ENCODE peak calls at places on chromosomes 6 and 20, in four cellular contexts. G is HCT116, E is HepG2, K is K562. F is an unnamed sample.

GRCh38 chr20:17775600-17775999 is 75.8 kb downstream of the BANF2 start:
- DNase-seq in G (no peak), E (no peak), K (no peak), F (no peak)

GRCh38 chr6:147974376-147974775 is 368.3 kb upstream of the SASH1 start:
- DNase-seq in G (no peak), E (peak; percentile 18), K (no peak), F (peak; percentile 15)

GRCh38 chr20:22453244-22454080 is 130.9 kb downstream of the FOXA2 start:
- DNase-seq in G (peak; percentile 32), E (peak; percentile 70), K (peak; percentile 17), F (no peak)

GRCh38 chr6:4553387-4553786 is 222.8 kb upstream of the CDYL start:
- DNase-seq in G (no peak), E (no peak), K (no peak), F (no peak)

GRCh38 chr6:14129572-14129971 is 12.0 kb downstream of the CD83 start:
- DNase-seq in G (peak; percentile 34), E (peak; percentile 70), K (peak; percentile 64), F (no peak)

GRCh38 chr20:24445510-24446170 is 23.8 kb upstream of the SYNDIG1 start:
- DNase-seq in G (no peak), E (no peak), K (no peak), F (no peak)

GRCh38 chr20:12965212-12965879 is 43.4 kb upstream of the SPTLC3 start:
- DNase-seq in G (no peak), E (no peak), K (no peak), F (no peak)

GRCh38 chr6:149942461-149942829 is 631 bp downstream of the ULBP2 start:
- DNase-seq in G (no peak), E (no peak), K (no peak), F (no peak)

GRCh38 chr6:13922750-13923149 is 2.0 kb upstream of the RNF182 start:
- DNase-seq in G (no peak), E (no peak), K (no peak), F (no peak)

GRCh38 chr20:53298900-53299299 is 294.7 kb downstream of the ZNF217 start:
- DNase-seq in G (no peak), E (no peak), K (no peak), F (no peak)

GRCh38 chr6:108492131-108492766 is 68.5 kb upstream of the FOXO3 start:
- DNase-seq in G (peak; percentile 36), E (peak; percentile 25), K (no peak), F (peak; percentile 61)

GRCh38 chr20:45685896-45686295 is 15.9 kb upstream of the WFDC11 start:
- DNase-seq in G (no peak), E (no peak), K (peak; percentile 7), F (no peak)

GRCh38 chr6:686528-686927 is 6.4 kb downstream of the EXOC2 start:
- DNase-seq in G (no peak), E (peak; percentile 42), K (peak; percentile 28), F (no peak)

GRCh38 chr6:689223-689622 is 3.7 kb downstream of the EXOC2 start:
- DNase-seq in G (no peak), E (no peak), K (no peak), F (no peak)

GRCh38 chr6:683742-684440 is 9.0 kb downstream of the EXOC2 start:
- DNase-seq in G (no peak), E (no peak), K (peak; percentile 74), F (no peak)

GRCh38 chr6:680666-681374 is 12.1 kb downstream of the EXOC2 start:
- DNase-seq in G (no peak), E (no peak), K (no peak), F (no peak)

GRCh38 chr6:684831-685636 is 7.9 kb downstream of the EXOC2 start:
- DNase-seq in G (no peak), E (no peak), K (no peak), F (no peak)
- H3K27ac ChIP-seq in G (no peak overlapping the region), E (no peak overlapping the region), K (no peak overlapping the region), F (peak overlapping the region; percentile 74)

GRCh38 chr6:128024976-128025375 is 124.1 kb upstream of the THEMIS start:
- DNase-seq in G (no peak), E (no peak), K (no peak), F (no peak)
- H3K9me3 ChIP-seq in G (no peaks in the 10 kb centered on the region), E (no peaks in the 10 kb centered on the region), K (no peaks in the 10 kb centered on the region), F (no peaks in the 10 kb centered on the region)

GRCh38 chr6:123316733-123317323 is 319.9 kb downstream of the TRDN start:
- DNase-seq in G (no peak), E (peak; percentile 9), K (peak; percentile 22), F (peak; percentile 20)
- TF ChIP-seq TCF7L2 in G (no peak), E (no peak), K (no peak), F (no peak)

DNA sequence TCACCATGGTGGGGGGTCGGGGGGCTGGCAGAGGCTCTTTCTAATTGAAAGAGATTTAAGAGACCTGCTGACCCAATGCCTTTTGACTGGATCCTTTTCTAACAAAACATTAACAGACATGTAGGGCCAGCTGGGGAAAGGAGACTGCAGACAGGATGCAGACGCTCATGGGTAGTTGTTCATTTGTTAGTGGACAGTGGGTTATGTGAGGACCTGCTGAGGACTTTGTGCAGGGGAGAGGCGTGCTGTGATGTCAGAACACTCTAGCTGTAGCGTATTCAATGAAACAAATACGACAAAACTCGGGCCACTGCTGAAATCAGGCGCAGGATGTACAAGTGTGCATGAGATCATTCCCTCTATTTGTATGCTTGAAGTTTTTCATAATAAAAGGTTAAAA is 1.1 kb downstream of the IP6K3 start:
- DNase-seq in G (no peak), E (peak; percentile 45), K (no peak), F (no peak)
- H3K27ac ChIP-seq in G (no peak overlapping the region), E (no peak overlapping the region), K (no peak overlapping the region), F (peak overlapping the region; percentile 12)

GRCh38 chr6:28776269-28777146 is 147.3 kb downstream of the TRIM27 start:
- DNase-seq in G (no peak), E (no peak), K (no peak), F (no peak)

GRCh38 chr6:28775052-28775376 is 148.8 kb downstream of the TRIM27 start:
- DNase-seq in G (no peak), E (no peak), K (no peak), F (no peak)

GRCh38 chr6:28774292-28775051 is 149.3 kb downstream of the TRIM27 start:
- DNase-seq in G (no peak), E (no peak), K (no peak), F (no peak)

GRCh38 chr6:28777147-28777461 is 146.7 kb downstream of the TRIM27 start:
- DNase-seq in G (no peak), E (no peak), K (no peak), F (no peak)

DNA sequence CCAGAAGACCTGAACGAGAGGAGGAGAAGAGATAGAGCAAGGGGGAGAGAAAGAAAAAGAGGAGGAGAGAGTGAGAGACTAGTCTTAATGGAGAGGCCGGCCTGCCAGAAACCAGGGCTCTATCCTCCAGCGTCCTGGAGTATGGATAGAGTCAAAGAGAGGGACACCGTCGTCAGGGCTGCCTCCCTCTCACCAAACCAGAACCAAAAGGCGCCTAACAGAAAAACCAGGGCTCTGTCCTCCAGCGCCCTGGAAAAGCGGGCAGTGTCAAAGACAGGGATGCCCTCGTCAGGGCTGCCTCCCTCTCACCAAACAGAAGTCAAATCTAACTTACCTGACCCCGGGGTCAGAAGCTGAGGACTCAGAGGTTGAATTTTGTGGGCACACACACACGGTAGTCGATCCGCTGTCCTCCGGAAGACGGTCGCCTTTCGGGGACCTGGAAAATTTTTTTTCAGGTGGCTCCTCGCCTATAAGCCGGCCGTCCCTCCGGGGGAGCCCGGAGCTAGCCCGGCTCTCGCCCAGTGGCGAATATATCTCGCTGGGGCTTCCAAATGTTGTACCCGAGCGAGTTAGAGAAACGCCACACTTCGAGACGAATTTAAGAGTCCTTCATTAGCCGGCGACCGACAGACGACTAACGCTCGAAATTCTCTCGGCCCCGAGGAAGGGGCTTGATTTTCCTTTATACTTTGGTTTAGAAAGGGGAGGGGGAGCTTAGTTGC is 148.2 kb downstream of the TRIM27 start:
- DNase-seq in G (no peak), E (no peak), K (no peak), F (no peak)
- H3K9me3 ChIP-seq in G (no peaks in the 10 kb centered on the region), E (no peaks in the 10 kb centered on the region), K (no peaks in the 10 kb centered on the region), F (no peaks in the 10 kb centered on the region)

GRCh38 chr6:36515844-36516243 is 31.4 kb downstream of the STK38 start:
- DNase-seq in G (no peak), E (no peak), K (no peak), F (no peak)
- TF ChIP-seq TCF7L2 in G (no peak), E (no peak), K (no peak), F (no peak)

DNA sequence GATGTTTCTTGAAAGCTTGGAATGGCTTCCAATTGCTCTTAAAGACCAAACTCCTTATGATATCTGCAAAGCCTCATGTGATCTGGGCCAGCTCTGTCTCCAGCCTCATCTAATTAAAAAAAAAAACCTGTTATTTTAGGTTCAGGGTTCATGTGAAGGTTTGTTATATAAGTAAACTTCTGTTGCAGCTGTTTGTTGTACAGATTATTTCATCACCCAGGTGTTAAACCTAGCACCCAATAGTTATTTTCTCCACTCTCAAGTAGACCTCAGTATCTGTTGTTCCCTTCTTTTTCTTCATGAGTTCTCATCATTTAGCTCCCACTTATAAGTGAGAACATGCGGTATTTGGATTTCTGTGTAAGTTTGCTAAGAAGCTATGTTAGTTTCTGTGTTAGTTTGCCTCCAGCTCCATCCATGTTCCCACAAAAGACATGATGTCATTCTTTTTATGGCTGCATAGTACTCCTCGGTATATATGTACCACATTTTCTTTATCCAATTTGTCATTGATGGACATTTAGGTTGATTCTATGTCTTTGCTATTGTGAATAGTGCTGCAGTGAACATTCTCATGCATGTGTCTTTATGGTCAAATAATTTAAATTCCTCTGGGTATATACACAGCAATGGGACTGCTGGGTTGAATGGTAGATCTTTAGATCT is 30.2 kb upstream of the TFB1M start:
- DNase-seq in G (no peak), E (no peak), K (no peak), F (no peak)
- H3K27ac ChIP-seq in G (no peak overlapping the region), E (no peak overlapping the region), K (no peak overlapping the region), F (no peak overlapping the region)

GRCh38 chr20:49286689-49287551 is 9.1 kb upstream of the ZNFX1 start:
- DNase-seq in G (no peak), E (peak; percentile 79), K (no peak), F (no peak)

GRCh38 chr20:49287555-49288249 is 9.8 kb upstream of the ZNFX1 start:
- DNase-seq in G (no peak), E (peak; percentile 61), K (no peak), F (no peak)

GRCh38 chr20:49284818-49285217 is 7.0 kb upstream of the ZNFX1 start:
- DNase-seq in G (no peak), E (no peak), K (no peak), F (no peak)

GRCh38 chr20:49285233-49285668 is 7.4 kb upstream of the ZNFX1 start:
- DNase-seq in G (no peak), E (no peak), K (no peak), F (no peak)

DNA sequence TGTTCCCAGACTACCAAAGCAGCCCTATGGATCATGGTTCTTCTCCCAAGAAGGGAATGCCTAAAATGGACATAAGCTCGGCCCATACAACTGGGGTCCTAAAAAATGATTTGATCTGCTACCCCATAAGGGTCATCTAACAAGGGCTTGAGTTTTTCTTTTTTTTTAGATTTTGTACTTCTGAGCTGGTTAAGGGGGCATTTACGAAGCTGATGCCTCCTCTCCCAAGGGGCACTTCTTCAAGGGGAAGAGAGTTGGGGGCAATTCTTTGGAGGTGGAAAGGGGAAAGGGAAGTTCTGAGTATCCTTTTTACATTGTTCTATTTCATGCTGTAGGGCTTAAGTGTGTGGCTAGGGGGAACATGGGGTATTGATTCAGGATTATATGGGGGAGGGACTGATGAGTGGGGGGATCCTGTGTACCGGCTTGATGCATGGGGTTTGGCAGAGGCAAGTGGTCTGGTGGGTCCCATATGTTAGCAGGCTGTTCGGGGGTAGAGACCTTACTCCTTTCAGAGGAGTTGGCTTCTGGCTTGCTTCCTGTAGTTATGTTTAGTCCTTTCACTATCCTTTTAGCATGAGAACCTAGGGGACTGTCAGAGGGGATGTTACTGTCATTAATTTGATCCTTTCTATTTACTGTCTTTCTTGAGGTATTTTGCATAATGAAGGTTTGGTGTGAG is 8.1 kb upstream of the ZNFX1 start:
- DNase-seq in G (no peak), E (no peak), K (no peak), F (no peak)
- H3K9me3 ChIP-seq in G (no peaks in the 10 kb centered on the region), E (no peaks in the 10 kb centered on the region), K (no peaks in the 10 kb centered on the region), F (no peaks in the 10 kb centered on the region)

F was measured in Panc1.